ENCODE peak calls at places on chromosomes 4 and X, in five cellular contexts. S is NCI-H446, H is frontal cortex, E is GF-D8, T is amygdala. X is an unnamed sample.

GRCh38 chr4:81030617-81031388 is at the start of gene BMP3:
- DNase-seq in S (no peak), H (peak; percentile 16), E (no peak), T (no peak), X (no peak)

GRCh38 chr4:106624674-106625073 is 256.1 kb upstream of the GIMD1 start:
- DNase-seq in S (no peak), H (no peak), E (no peak), T (no peak), X (no peak)

GRCh38 chr4:24887881-24888430 is 24.9 kb downstream of the CCDC149 start:
- DNase-seq in S (no peak), H (no peak), E (no peak), T (no peak), X (no peak)

GRCh38 chr4:119209077-119209476 is 3.4 kb upstream of the USP53 start:
- DNase-seq in S (no peak), H (no peak), E (no peak), T (no peak), X (peak; percentile 92)

GRCh38 chrX:87517571-87518141 is at the start of gene KLHL4:
- DNase-seq in S (no peak), H (no peak), E (no peak), T (no peak), X (peak; percentile 77)

GRCh38 chr4:166941629-166942028 is 292.7 kb downstream of the SPOCK3 start:
- DNase-seq in S (no peak), H (no peak), E (no peak), T (no peak), X (no peak)

GRCh38 chrX:118221257-118221656 is 104.6 kb upstream of the KLHL13 start:
- DNase-seq in S (no peak), H (no peak), E (no peak), T (no peak), X (no peak)

GRCh38 chrX:10233173-10233572 is 76.4 kb downstream of the CLCN4 start:
- DNase-seq in S (peak; percentile 2), H (no peak), E (no peak), T (no peak), X (peak; percentile 35)

GRCh38 chrX:109783712-109784109 is 50.7 kb upstream of the ACSL4 start:
- DNase-seq in S (no peak), H (no peak), E (no peak), T (no peak), X (peak; percentile 88)